ENCODE peak calls at places on chromosomes 16 and 17, in five cellular contexts. G, D, N, I and P are unnamed samples.

GRCh38 chr16:8798174-8798527 is 512 bp downstream of the PMM2 start:
- DNase-seq in I (no peak), N (no peak), G (no peak), D (no peak), P (no peak)

GRCh38 chr16:50253511-50253903 is 12.8 kb upstream of the ADCY7 start:
- DNase-seq in G (no peak), N (no peak), I (no peak), D (no peak), P (no peak)

GRCh38 chr16:89721644-89722391 is 481 bp downstream of the ZNF276 start:
- DNase-seq in I (peak; percentile 80), G (peak; percentile 69), D (peak; percentile 86), N (peak; percentile 85), P (peak; percentile 80)

GRCh38 chr17:49819118-49819517 is 28.8 kb downstream of the TAC4 start:
- DNase-seq in I (no peak), G (no peak), D (no peak), N (no peak), P (no peak)

GRCh38 chr16:88491560-88492310 is 38.7 kb downstream of the ZFPM1 start:
- DNase-seq in G (no peak), D (no peak), N (no peak), I (no peak), P (no peak)

GRCh38 chr16:76634847-76635697 is 357.9 kb downstream of the CNTNAP4 start:
- DNase-seq in N (no peak), G (no peak), I (peak; percentile 28), D (no peak), P (no peak)

GRCh38 chr17:3961564-3962047 is 2.6 kb downstream of the ATP2A3 start:
- DNase-seq in I (no peak), N (peak; percentile 72), G (no peak), D (peak; percentile 19), P (peak; percentile 59)

GRCh38 chr16:73068546-73069401 is 20.8 kb upstream of the ZFHX3 start:
- DNase-seq in D (no peak), I (peak; percentile 81), N (peak; percentile 56), G (peak; percentile 74), P (peak; percentile 64)

GRCh38 chr17:20997711-20998570 is 44.9 kb downstream of the USP22 start:
- DNase-seq in G (no peak), D (no peak), I (peak; percentile 36), N (no peak), P (no peak)

GRCh38 chr17:27266228-27266627 is 27.7 kb upstream of the WSB1 start:
- DNase-seq in I (no peak), G (no peak), N (no peak), D (no peak), P (no peak)

GRCh38 chr16:24452724-24453123 is 86.6 kb upstream of the RBBP6 start:
- DNase-seq in I (no peak), D (no peak), G (no peak), N (no peak), P (no peak)

GRCh38 chr16:8623634-8624033 is 2.1 kb downstream of the METTL22 start:
- DNase-seq in G (no peak), N (no peak), I (no peak), D (no peak), P (no peak)

GRCh38 chr17:4733073-4733531 is 1.9 kb downstream of the MED11 start:
- DNase-seq in G (no peak), I (no peak), D (no peak), N (peak; percentile 34), P (peak; percentile 97)

GRCh38 chr16:89727406-89728120 is 6.2 kb downstream of the ZNF276 start:
- DNase-seq in D (no peak), I (no peak), N (no peak), G (no peak), P (no peak)

GRCh38 chr16:2150418-2151187 is 2.2 kb downstream of the RAB26 start:
- DNase-seq in D (no peak), G (no peak), N (peak; percentile 70), I (no peak), P (peak; percentile 40)

GRCh38 chr17:41521574-41522261 is 3.0 kb upstream of the KRT15 start:
- DNase-seq in D (no peak), I (no peak), N (peak; percentile 89), G (no peak), P (peak; percentile 8)

GRCh38 chr17:31443386-31443785 is 51.9 kb downstream of the RAB11FIP4 start:
- DNase-seq in G (no peak), D (no peak), N (no peak), I (no peak), P (no peak)

GRCh38 chr17:15270628-15271381 is 5.7 kb upstream of the PMP22 start:
- DNase-seq in N (no peak), I (no peak), G (no peak), D (no peak), P (peak; percentile 73)

GRCh38 chr16:73510852-73511251 is 462.9 kb upstream of the ZFHX3 start:
- DNase-seq in G (no peak), I (no peak), N (no peak), D (no peak), P (no peak)

GRCh38 chr16:10871157-10871991 is 5.6 kb upstream of the CIITA start:
- DNase-seq in N (peak; percentile 79), I (peak; percentile 39), D (no peak), G (no peak), P (peak; percentile 95)

GRCh38 chr16:72934661-72935403 is 113.1 kb downstream of the ZFHX3 start:
- DNase-seq in G (no peak), I (no peak), D (no peak), N (no peak), P (peak; percentile 78)

GRCh38 chr17:48547839-48548686 is 3.2 kb upstream of the HOXB2 start:
- DNase-seq in I (no peak), D (no peak), N (no peak), G (no peak), P (no peak)

GRCh38 chr17:49523196-49523595 is 28.1 kb downstream of the NGFR start:
- DNase-seq in N (no peak), I (no peak), D (no peak), G (no peak), P (no peak)

GRCh38 chr17:67671492-67671891 is 46.2 kb upstream of the NOL11 start:
- DNase-seq in I (no peak), D (no peak), G (no peak), N (no peak), P (no peak)

GRCh38 chr17:17569691-17570090 is 21.8 kb downstream of the PEMT start:
- DNase-seq in D (no peak), G (peak; percentile 65), I (peak; percentile 79), N (no peak), P (no peak)

GRCh38 chr16:15434425-15435215 is at the start of gene BMERB1:
- DNase-seq in G (peak; percentile 74), D (peak; percentile 21), N (peak; percentile 50), I (peak; percentile 87), P (no peak)

GRCh38 chr17:78532311-78532710 is 44.9 kb downstream of the DNAH17 start:
- DNase-seq in D (no peak), G (no peak), N (peak; percentile 34), I (no peak), P (no peak)

GRCh38 chr17:19338031-19338990 is 24.2 kb downstream of the B9D1 start:
- DNase-seq in I (peak; percentile 79), G (peak; percentile 63), D (peak; percentile 60), N (peak; percentile 77), P (peak; percentile 48)

GRCh38 chr16:11224096-11224893 is 31.7 kb downstream of the SOCS1 start:
- DNase-seq in I (peak; percentile 88), G (peak; percentile 85), N (peak; percentile 62), D (peak; percentile 18), P (peak; percentile 96)

GRCh38 chr17:80955673-80956306 is 35.9 kb upstream of the CHMP6 start:
- DNase-seq in N (peak; percentile 8), I (peak; percentile 12), D (no peak), G (no peak), P (no peak)

GRCh38 chr17:6526362-6527152 is 29.8 kb downstream of the PITPNM3 start:
- DNase-seq in G (no peak), N (no peak), D (no peak), I (no peak), P (no peak)

GRCh38 chr17:37422971-37423625 is 16.4 kb downstream of the TADA2A start:
- DNase-seq in G (no peak), D (no peak), I (no peak), N (no peak), P (no peak)

GRCh38 chr17:77746391-77746790 is 212.1 kb upstream of the TNRC6C start:
- DNase-seq in D (no peak), I (no peak), G (no peak), N (no peak), P (no peak)

GRCh38 chr16:77406680-77407079 is 28.2 kb downstream of the ADAMTS18 start:
- DNase-seq in G (no peak), D (no peak), N (no peak), I (no peak), P (peak; percentile 9)